ENCODE peak calls at places on chromosome 6, in ten cellular contexts. H is tibial nerve; V is cortex of kidney; Z is posterior vena cava; Y is ACHN; X is AG04449; U is activated CD4-positive, alpha-beta T cell treated with anti-CD3 and anti-CD28 coated beads for 1 hour; G is cardiac fibroblast; W is nephron progenitor cell; B is astrocyte of the spinal cord. T is an unnamed sample.

GRCh38 chr6:1739220-1739619 is 129.5 kb downstream of the FOXC1 start:
- DNase-seq in H (no peak), G (no peak), B (no peak), Y (no peak), W (no peak), U (no peak), V (no peak), X (no peak), Z (no peak), T (no peak)

GRCh38 chr6:57190140-57190539 is 18.0 kb downstream of the BAG2 start:
- DNase-seq in G (peak; percentile 78), Z (no peak), H (no peak), U (no peak), X (no peak), V (no peak), B (peak; percentile 57), Y (peak; percentile 36), W (no peak), T (no peak)

GRCh38 chr6:31693535-31693934 is 9.6 kb downstream of the ABHD16A start:
- DNase-seq in W (no peak), X (no peak), Z (no peak), G (no peak), Y (no peak), U (no peak), H (no peak), B (no peak), V (no peak), T (no peak)

GRCh38 chr6:107704377-107705013 is 119.6 kb downstream of the SCML4 start:
- DNase-seq in Y (peak; percentile 33), X (no peak), B (peak; percentile 57), Z (no peak), H (peak; percentile 75), U (no peak), V (no peak), W (peak; percentile 41), G (peak; percentile 73), T (no peak)

GRCh38 chr6:101226677-101227135 is 166.8 kb upstream of the GRIK2 start:
- DNase-seq in V (no peak), U (no peak), G (peak; percentile 36), W (peak; percentile 38), X (no peak), Z (no peak), Y (peak; percentile 44), B (peak; percentile 1), H (no peak), T (no peak)

GRCh38 chr6:33761922-33762629 is 15.4 kb upstream of the IP6K3 start:
- DNase-seq in Z (no peak), G (peak; percentile 70), H (no peak), X (no peak), Y (peak; percentile 48), V (no peak), W (peak; percentile 69), B (no peak), U (no peak), T (no peak)

GRCh38 chr6:41064841-41065240 is 7.3 kb downstream of the OARD1 start:
- DNase-seq in Y (no peak), U (no peak), X (no peak), Z (no peak), H (no peak), V (no peak), G (no peak), B (no peak), W (no peak), T (no peak)

GRCh38 chr6:87431263-87431662 is 23.5 kb downstream of the CFAP206 start:
- DNase-seq in W (no peak), V (no peak), G (no peak), H (no peak), X (no peak), Z (no peak), U (no peak), B (no peak), Y (no peak), T (no peak)

GRCh38 chr6:135739288-135739687 is 112.2 kb upstream of the PDE7B start:
- DNase-seq in Z (no peak), V (no peak), H (no peak), B (peak; percentile 89), G (peak; percentile 85), W (no peak), U (no peak), Y (no peak), X (peak; percentile 31), T (no peak)

GRCh38 chr6:7390218-7390878 is 740 bp downstream of the RIOK1 start:
- DNase-seq in Y (no peak), B (no peak), G (no peak), U (peak; percentile 36), Z (no peak), H (no peak), V (no peak), X (peak; percentile 24), W (no peak), T (no peak)

GRCh38 chr6:98687776-98688175 is 146.6 kb upstream of the POU3F2 start:
- DNase-seq in U (no peak), Y (no peak), H (no peak), G (no peak), Z (no peak), W (no peak), V (no peak), B (no peak), X (no peak), T (no peak)

GRCh38 chr6:52233975-52234823 is 10.1 kb downstream of the IL17F start:
- DNase-seq in Y (peak; percentile 71), W (peak; percentile 51), V (no peak), H (no peak), Z (no peak), B (peak; percentile 49), U (no peak), G (peak; percentile 38), X (peak; percentile 7), T (peak; percentile 16)

GRCh38 chr6:63478751-63479150 is 93.5 kb upstream of the LOC128125822 start:
- DNase-seq in V (no peak), B (no peak), X (no peak), W (no peak), Z (no peak), Y (no peak), H (no peak), U (no peak), G (no peak), T (no peak)